ENCODE peak calls at places on chromosome 7, in five cellular contexts. One of them, this sample, is unnamed.

GRCh38 chr7:76318488-76319353 is 16.2 kb downstream of the HSPB1 start:
- DNase-seq in stimulated activated CD4-positive, alpha-beta T cell treated with anti-CD3 and anti-CD28 coated beads, Interleukin-12 subunit alpha, Interleukin-12 subunit beta, amount 100 ng/mL, for 48 hours: peak
- DNase-seq in activated naive CD8-positive, alpha-beta T cell treated with anti-CD3 and anti-CD28 coated beads for 36 hours: peak
- DNase-seq in ovary: peak
- DNase-seq in breast epithelium: peak
- DNase-seq in this sample: peak

GRCh38 chr7:71733108-71733870 is 601.3 kb downstream of the GALNT17 start:
- DNase-seq in breast epithelium: peak
- DNase-seq in activated naive CD8-positive, alpha-beta T cell treated with anti-CD3 and anti-CD28 coated beads for 36 hours: peak
- DNase-seq in stimulated activated CD4-positive, alpha-beta T cell treated with anti-CD3 and anti-CD28 coated beads, Interleukin-12 subunit alpha, Interleukin-12 subunit beta, amount 100 ng/mL, for 48 hours: peak
- DNase-seq in ovary: peak
- DNase-seq in this sample: peak

GRCh38 chr7:43879477-43879876 is 10.2 kb upstream of the MRPS24 start:
- DNase-seq in breast epithelium: no peak
- DNase-seq in stimulated activated CD4-positive, alpha-beta T cell treated with anti-CD3 and anti-CD28 coated beads, Interleukin-12 subunit alpha, Interleukin-12 subunit beta, amount 100 ng/mL, for 48 hours: no peak
- DNase-seq in activated naive CD8-positive, alpha-beta T cell treated with anti-CD3 and anti-CD28 coated beads for 36 hours: no peak
- DNase-seq in ovary: no peak
- DNase-seq in this sample: no peak

GRCh38 chr7:121558288-121558687 is 162.2 kb upstream of the FAM3C start:
- DNase-seq in activated naive CD8-positive, alpha-beta T cell treated with anti-CD3 and anti-CD28 coated beads for 36 hours: no peak
- DNase-seq in stimulated activated CD4-positive, alpha-beta T cell treated with anti-CD3 and anti-CD28 coated beads, Interleukin-12 subunit alpha, Interleukin-12 subunit beta, amount 100 ng/mL, for 48 hours: no peak
- DNase-seq in breast epithelium: no peak
- DNase-seq in ovary: no peak
- DNase-seq in this sample: no peak

GRCh38 chr7:144027070-144027469 is 21.7 kb upstream of the OR2A5 start:
- DNase-seq in breast epithelium: no peak
- DNase-seq in stimulated activated CD4-positive, alpha-beta T cell treated with anti-CD3 and anti-CD28 coated beads, Interleukin-12 subunit alpha, Interleukin-12 subunit beta, amount 100 ng/mL, for 48 hours: no peak
- DNase-seq in ovary: no peak
- DNase-seq in activated naive CD8-positive, alpha-beta T cell treated with anti-CD3 and anti-CD28 coated beads for 36 hours: no peak
- DNase-seq in this sample: no peak

GRCh38 chr7:77679608-77680007 is 16.7 kb upstream of the RSBN1L start:
- DNase-seq in ovary: no peak
- DNase-seq in activated naive CD8-positive, alpha-beta T cell treated with anti-CD3 and anti-CD28 coated beads for 36 hours: no peak
- DNase-seq in stimulated activated CD4-positive, alpha-beta T cell treated with anti-CD3 and anti-CD28 coated beads, Interleukin-12 subunit alpha, Interleukin-12 subunit beta, amount 100 ng/mL, for 48 hours: no peak
- DNase-seq in breast epithelium: no peak
- DNase-seq in this sample: no peak

GRCh38 chr7:25460426-25460825 is 232.1 kb upstream of the NPVF start:
- DNase-seq in breast epithelium: no peak
- DNase-seq in stimulated activated CD4-positive, alpha-beta T cell treated with anti-CD3 and anti-CD28 coated beads, Interleukin-12 subunit alpha, Interleukin-12 subunit beta, amount 100 ng/mL, for 48 hours: no peak
- DNase-seq in activated naive CD8-positive, alpha-beta T cell treated with anti-CD3 and anti-CD28 coated beads for 36 hours: no peak
- DNase-seq in ovary: no peak
- DNase-seq in this sample: no peak

GRCh38 chr7:27686315-27686714 is 23.6 kb upstream of the HIBADH start:
- DNase-seq in activated naive CD8-positive, alpha-beta T cell treated with anti-CD3 and anti-CD28 coated beads for 36 hours: no peak
- DNase-seq in ovary: no peak
- DNase-seq in breast epithelium: no peak
- DNase-seq in stimulated activated CD4-positive, alpha-beta T cell treated with anti-CD3 and anti-CD28 coated beads, Interleukin-12 subunit alpha, Interleukin-12 subunit beta, amount 100 ng/mL, for 48 hours: no peak
- DNase-seq in this sample: no peak

GRCh38 chr7:152859781-152860191 is 100.2 kb downstream of the ACTR3B start:
- DNase-seq in activated naive CD8-positive, alpha-beta T cell treated with anti-CD3 and anti-CD28 coated beads for 36 hours: no peak
- DNase-seq in ovary: no peak
- DNase-seq in stimulated activated CD4-positive, alpha-beta T cell treated with anti-CD3 and anti-CD28 coated beads, Interleukin-12 subunit alpha, Interleukin-12 subunit beta, amount 100 ng/mL, for 48 hours: no peak
- DNase-seq in breast epithelium: no peak
- DNase-seq in this sample: no peak

GRCh38 chr7:28151965-28152364 is 28.6 kb downstream of the JAZF1 start:
- DNase-seq in activated naive CD8-positive, alpha-beta T cell treated with anti-CD3 and anti-CD28 coated beads for 36 hours: no peak
- DNase-seq in stimulated activated CD4-positive, alpha-beta T cell treated with anti-CD3 and anti-CD28 coated beads, Interleukin-12 subunit alpha, Interleukin-12 subunit beta, amount 100 ng/mL, for 48 hours: no peak
- DNase-seq in ovary: no peak
- DNase-seq in breast epithelium: no peak
- DNase-seq in this sample: no peak

GRCh38 chr7:4753610-4754432 is 21.6 kb upstream of the AP5Z1 start:
- DNase-seq in activated naive CD8-positive, alpha-beta T cell treated with anti-CD3 and anti-CD28 coated beads for 36 hours: peak
- DNase-seq in breast epithelium: peak
- DNase-seq in stimulated activated CD4-positive, alpha-beta T cell treated with anti-CD3 and anti-CD28 coated beads, Interleukin-12 subunit alpha, Interleukin-12 subunit beta, amount 100 ng/mL, for 48 hours: peak
- DNase-seq in ovary: peak
- DNase-seq in this sample: peak

GRCh38 chr7:18541189-18541870 is 45.8 kb downstream of the HDAC9 start:
- DNase-seq in breast epithelium: no peak
- DNase-seq in stimulated activated CD4-positive, alpha-beta T cell treated with anti-CD3 and anti-CD28 coated beads, Interleukin-12 subunit alpha, Interleukin-12 subunit beta, amount 100 ng/mL, for 48 hours: no peak
- DNase-seq in ovary: peak
- DNase-seq in activated naive CD8-positive, alpha-beta T cell treated with anti-CD3 and anti-CD28 coated beads for 36 hours: no peak
- DNase-seq in this sample: peak

GRCh38 chr7:136870799-136871487 is 2.5 kb downstream of the CHRM2 start:
- DNase-seq in breast epithelium: no peak
- DNase-seq in activated naive CD8-positive, alpha-beta T cell treated with anti-CD3 and anti-CD28 coated beads for 36 hours: no peak
- DNase-seq in stimulated activated CD4-positive, alpha-beta T cell treated with anti-CD3 and anti-CD28 coated beads, Interleukin-12 subunit alpha, Interleukin-12 subunit beta, amount 100 ng/mL, for 48 hours: no peak
- DNase-seq in ovary: no peak
- DNase-seq in this sample: peak

GRCh38 chr7:157152391-157152937 is 13.7 kb downstream of the UBE3C start:
- DNase-seq in stimulated activated CD4-positive, alpha-beta T cell treated with anti-CD3 and anti-CD28 coated beads, Interleukin-12 subunit alpha, Interleukin-12 subunit beta, amount 100 ng/mL, for 48 hours: no peak
- DNase-seq in activated naive CD8-positive, alpha-beta T cell treated with anti-CD3 and anti-CD28 coated beads for 36 hours: no peak
- DNase-seq in ovary: no peak
- DNase-seq in breast epithelium: no peak
- DNase-seq in this sample: no peak

GRCh38 chr7:40916811-40917210 is 782.0 kb downstream of the SUGCT start:
- DNase-seq in breast epithelium: no peak
- DNase-seq in activated naive CD8-positive, alpha-beta T cell treated with anti-CD3 and anti-CD28 coated beads for 36 hours: no peak
- DNase-seq in stimulated activated CD4-positive, alpha-beta T cell treated with anti-CD3 and anti-CD28 coated beads, Interleukin-12 subunit alpha, Interleukin-12 subunit beta, amount 100 ng/mL, for 48 hours: no peak
- DNase-seq in ovary: no peak
- DNase-seq in this sample: no peak

GRCh38 chr7:98136423-98136822 is 29.8 kb downstream of the LMTK2 start:
- DNase-seq in breast epithelium: no peak
- DNase-seq in stimulated activated CD4-positive, alpha-beta T cell treated with anti-CD3 and anti-CD28 coated beads, Interleukin-12 subunit alpha, Interleukin-12 subunit beta, amount 100 ng/mL, for 48 hours: no peak
- DNase-seq in activated naive CD8-positive, alpha-beta T cell treated with anti-CD3 and anti-CD28 coated beads for 36 hours: no peak
- DNase-seq in ovary: no peak
- DNase-seq in this sample: no peak

GRCh38 chr7:124101173-124101768 is 68.4 kb upstream of the TMEM229A start:
- DNase-seq in ovary: no peak
- DNase-seq in activated naive CD8-positive, alpha-beta T cell treated with anti-CD3 and anti-CD28 coated beads for 36 hours: no peak
- DNase-seq in breast epithelium: no peak
- DNase-seq in stimulated activated CD4-positive, alpha-beta T cell treated with anti-CD3 and anti-CD28 coated beads, Interleukin-12 subunit alpha, Interleukin-12 subunit beta, amount 100 ng/mL, for 48 hours: no peak
- DNase-seq in this sample: no peak

GRCh38 chr7:102404005-102404861 is 8.1 kb downstream of the PRKRIP1 start:
- DNase-seq in breast epithelium: no peak
- DNase-seq in stimulated activated CD4-positive, alpha-beta T cell treated with anti-CD3 and anti-CD28 coated beads, Interleukin-12 subunit alpha, Interleukin-12 subunit beta, amount 100 ng/mL, for 48 hours: no peak
- DNase-seq in activated naive CD8-positive, alpha-beta T cell treated with anti-CD3 and anti-CD28 coated beads for 36 hours: peak
- DNase-seq in ovary: no peak
- DNase-seq in this sample: no peak

GRCh38 chr7:102860351-102860811 is 52.4 kb upstream of the LRRC17 start:
- DNase-seq in stimulated activated CD4-positive, alpha-beta T cell treated with anti-CD3 and anti-CD28 coated beads, Interleukin-12 subunit alpha, Interleukin-12 subunit beta, amount 100 ng/mL, for 48 hours: no peak
- DNase-seq in activated naive CD8-positive, alpha-beta T cell treated with anti-CD3 and anti-CD28 coated beads for 36 hours: no peak
- DNase-seq in ovary: no peak
- DNase-seq in breast epithelium: no peak
- DNase-seq in this sample: no peak

GRCh38 chr7:142804715-142805114 is 33.9 kb downstream of the PRSS2 start:
- DNase-seq in activated naive CD8-positive, alpha-beta T cell treated with anti-CD3 and anti-CD28 coated beads for 36 hours: peak
- DNase-seq in stimulated activated CD4-positive, alpha-beta T cell treated with anti-CD3 and anti-CD28 coated beads, Interleukin-12 subunit alpha, Interleukin-12 subunit beta, amount 100 ng/mL, for 48 hours: no peak
- DNase-seq in breast epithelium: no peak
- DNase-seq in ovary: no peak
- DNase-seq in this sample: no peak

GRCh38 chr7:130141161-130141857 is 63.9 kb downstream of the TMEM209 start:
- DNase-seq in activated naive CD8-positive, alpha-beta T cell treated with anti-CD3 and anti-CD28 coated beads for 36 hours: peak
- DNase-seq in stimulated activated CD4-positive, alpha-beta T cell treated with anti-CD3 and anti-CD28 coated beads, Interleukin-12 subunit alpha, Interleukin-12 subunit beta, amount 100 ng/mL, for 48 hours: no peak
- DNase-seq in breast epithelium: peak
- DNase-seq in ovary: peak
- DNase-seq in this sample: peak

GRCh38 chr7:18607025-18607424 is 111.5 kb downstream of the HDAC9 start:
- DNase-seq in ovary: no peak
- DNase-seq in activated naive CD8-positive, alpha-beta T cell treated with anti-CD3 and anti-CD28 coated beads for 36 hours: no peak
- DNase-seq in breast epithelium: no peak
- DNase-seq in stimulated activated CD4-positive, alpha-beta T cell treated with anti-CD3 and anti-CD28 coated beads, Interleukin-12 subunit alpha, Interleukin-12 subunit beta, amount 100 ng/mL, for 48 hours: no peak
- DNase-seq in this sample: no peak

GRCh38 chr7:92925876-92926696 is 89.7 kb upstream of the CDK6 start:
- DNase-seq in stimulated activated CD4-positive, alpha-beta T cell treated with anti-CD3 and anti-CD28 coated beads, Interleukin-12 subunit alpha, Interleukin-12 subunit beta, amount 100 ng/mL, for 48 hours: no peak
- DNase-seq in breast epithelium: no peak
- DNase-seq in ovary: no peak
- DNase-seq in activated naive CD8-positive, alpha-beta T cell treated with anti-CD3 and anti-CD28 coated beads for 36 hours: no peak
- DNase-seq in this sample: no peak

GRCh38 chr7:146175716-146176115 is 59.1 kb downstream of the CNTNAP2 start:
- DNase-seq in breast epithelium: no peak
- DNase-seq in ovary: no peak
- DNase-seq in stimulated activated CD4-positive, alpha-beta T cell treated with anti-CD3 and anti-CD28 coated beads, Interleukin-12 subunit alpha, Interleukin-12 subunit beta, amount 100 ng/mL, for 48 hours: no peak
- DNase-seq in activated naive CD8-positive, alpha-beta T cell treated with anti-CD3 and anti-CD28 coated beads for 36 hours: no peak
- DNase-seq in this sample: no peak

GRCh38 chr7:50584793-50585399 is 19.7 kb upstream of the DDC start:
- DNase-seq in activated naive CD8-positive, alpha-beta T cell treated with anti-CD3 and anti-CD28 coated beads for 36 hours: no peak
- DNase-seq in breast epithelium: peak
- DNase-seq in ovary: no peak
- DNase-seq in stimulated activated CD4-positive, alpha-beta T cell treated with anti-CD3 and anti-CD28 coated beads, Interleukin-12 subunit alpha, Interleukin-12 subunit beta, amount 100 ng/mL, for 48 hours: no peak
- DNase-seq in this sample: no peak